ENCODE peak calls at places on chromosomes 11 and 22, in seven cellular contexts. E, B, N, O, U, Z and I are unnamed samples.

GRCh38 chr11:20873054-20873453 is 203.7 kb downstream of the NELL1 start:
- DNase-seq in B (peak), U (no peak), O (no peak), Z (peak), N (no peak), E (no peak), I (no peak)

GRCh38 chr11:120467627-120468026 is 43.9 kb upstream of the GRIK4 start:
- DNase-seq in Z (no peak), U (peak), N (no peak), B (peak), E (no peak), O (no peak), I (peak)

GRCh38 chr22:36369004-36369921 is 18.5 kb downstream of the MYH9 start:
- DNase-seq in N (no peak), Z (no peak), B (no peak), E (no peak), O (peak), U (no peak), I (no peak)

GRCh38 chr11:60195923-60196368 is 13.1 kb upstream of the MS4A6A start:
- DNase-seq in B (no peak), Z (no peak), O (no peak), N (no peak), E (no peak), U (no peak), I (no peak)

GRCh38 chr11:95568236-95568635 is 221.3 kb downstream of the FAM76B start:
- DNase-seq in B (no peak), O (peak), U (no peak), E (no peak), Z (no peak), N (no peak), I (no peak)

GRCh38 chr11:34501962-34502361 is 11.6 kb downstream of the ELF5 start:
- DNase-seq in U (no peak), N (no peak), B (no peak), Z (no peak), O (peak), E (no peak), I (no peak)

GRCh38 chr11:82043316-82043715 is 690.3 kb downstream of the FAM181B start:
- DNase-seq in Z (no peak), B (no peak), U (peak), O (no peak), E (no peak), N (no peak), I (no peak)

GRCh38 chr11:62547691-62548281 is 1.2 kb upstream of the AHNAK start:
- DNase-seq in E (no peak), U (peak), Z (no peak), N (peak), B (peak), O (peak), I (no peak)

GRCh38 chr22:30948930-30949342 is 19.6 kb downstream of the MORC2 start:
- DNase-seq in Z (no peak), E (peak), O (peak), N (no peak), U (peak), B (no peak), I (no peak)

GRCh38 chr11:2704896-2705606 is 5.3 kb upstream of the KCNQ1OT1 start:
- DNase-seq in U (no peak), B (no peak), N (no peak), O (no peak), E (no peak), Z (no peak), I (no peak)

GRCh38 chr11:71564430-71564829 is 933 bp upstream of the KRTAP5-10 start:
- DNase-seq in B (no peak), O (no peak), Z (no peak), U (no peak), N (no peak), E (no peak), I (no peak)

GRCh38 chr11:118883368-118884071 is at the start of gene CXCR5:
- DNase-seq in U (peak), B (no peak), Z (peak), E (no peak), N (no peak), O (no peak), I (no peak)

GRCh38 chr11:77590194-77590591 is 440 bp downstream of the AQP11 start:
- DNase-seq in Z (peak), O (peak), E (peak), U (peak), N (no peak), B (peak), I (peak)

GRCh38 chr11:62602141-62603071 is 741 bp upstream of the MTA2 start:
- DNase-seq in E (peak), Z (peak), N (peak), U (peak), O (peak), B (peak), I (peak)

GRCh38 chr11:45259607-45260006 is 26.5 kb downstream of the SYT13 start:
- DNase-seq in Z (peak), E (peak), O (peak), N (no peak), B (peak), U (peak), I (no peak)

GRCh38 chr22:23012081-23012622 is 58.2 kb upstream of the GNAZ start:
- DNase-seq in E (no peak), Z (no peak), B (no peak), N (no peak), U (no peak), O (no peak), I (no peak)

DNA sequence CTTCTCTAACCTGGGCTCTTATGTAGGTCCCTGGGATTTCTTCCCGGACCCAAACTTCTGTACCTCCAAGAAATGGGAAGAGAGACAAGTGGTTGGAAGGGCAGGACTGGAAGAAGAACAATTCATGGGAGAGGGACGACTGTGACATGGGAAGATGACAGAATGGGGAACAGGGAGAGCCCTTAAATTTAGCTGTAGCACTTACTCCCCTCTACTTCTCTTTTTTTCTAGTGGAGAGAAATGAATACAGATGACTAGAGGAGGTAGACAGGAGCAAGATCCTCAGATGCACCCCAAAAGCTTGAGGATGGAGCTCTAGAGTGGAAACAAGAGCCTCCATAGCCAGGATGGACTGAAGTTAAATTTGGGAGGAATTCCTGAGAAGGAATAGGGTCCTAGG is 2.3 kb downstream of the RHOG start:
- DNase-seq in E (no peak), O (no peak), Z (no peak), U (no peak), B (no peak), N (no peak), I (no peak)
- H3K4me3 ChIP-seq in E (no peak), O (no peak), Z (peak), U (no peak), B (no peak), N (no peak), I (no peak)

DNA sequence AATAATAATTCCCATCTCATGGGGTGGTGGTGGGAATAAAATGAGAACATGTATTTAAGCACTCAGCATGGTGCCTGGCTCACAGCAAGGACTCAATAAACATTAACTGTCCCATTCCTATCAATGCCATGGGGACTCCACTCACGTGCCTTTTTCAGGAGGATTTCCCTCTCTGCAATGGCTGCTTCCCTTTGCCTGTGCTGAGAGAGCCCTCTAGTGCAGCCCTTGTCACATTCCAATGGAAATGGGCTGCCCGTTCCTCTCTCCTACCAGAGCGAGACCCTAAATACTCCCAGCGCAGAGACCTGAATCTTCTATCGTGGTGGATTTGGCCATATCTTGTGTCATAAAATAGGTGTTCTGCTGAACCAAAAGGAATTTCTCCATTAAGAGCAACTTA is 621.5 kb upstream of the B3GAT1 start:
- DNase-seq in E (no peak), O (peak), Z (no peak), B (no peak), U (peak), N (no peak), I (no peak)
- TF ChIP-seq CTCF in E (no peak), O (no peak), Z (no peak), B (no peak), U (no peak), N (no peak), I (no peak)

GRCh38 chr11:123430736-123431356 is 777 bp downstream of the GRAMD1B start:
- DNase-seq in E (peak), O (peak), U (peak), Z (peak), N (peak), B (peak), I (peak)
- H3K4me3 ChIP-seq in E (peak), O (peak), U (peak), Z (peak), N (peak), B (peak), I (peak)

DNA sequence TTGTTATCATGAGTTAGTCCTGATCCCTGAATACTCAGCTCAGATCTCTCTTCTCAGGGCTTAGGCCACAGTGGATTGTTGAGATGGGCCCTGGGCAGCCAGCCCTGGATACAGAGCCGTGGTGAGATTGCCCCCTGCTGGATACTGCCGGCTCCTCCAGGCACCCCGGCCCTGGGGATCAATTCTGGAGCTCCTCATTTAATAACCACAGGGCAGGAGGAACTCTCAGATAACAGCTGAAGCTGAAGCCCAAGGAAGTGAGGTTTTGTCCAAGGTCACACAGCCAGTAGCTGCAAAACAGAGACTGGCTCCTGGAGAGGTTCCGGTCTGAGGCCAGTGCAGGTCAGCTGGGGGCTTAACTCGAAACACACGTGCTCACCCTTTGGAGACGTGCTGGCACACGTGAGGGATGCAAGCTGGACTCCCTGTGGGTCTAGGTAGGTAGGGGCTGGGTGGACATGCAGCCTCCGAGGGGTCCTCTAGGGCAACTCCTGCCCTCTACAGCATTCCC is 16.0 kb downstream of the USH1C start:
- DNase-seq in N (no peak), Z (peak), U (peak), B (peak), O (peak), E (peak), I (peak)
- TF ChIP-seq CTCF in N (no peak), Z (peak), U (peak), B (peak), O (peak), E (peak), I (peak)

GRCh38 chr22:32378703-32379272 is 21.1 kb downstream of the RFPL3 start:
- DNase-seq in Z (no peak), N (no peak), O (peak), E (no peak), U (peak), B (peak), I (peak)
- H3K4me3 ChIP-seq in Z (no peak), N (no peak), O (no peak), E (no peak), U (no peak), B (no peak), I (no peak)

GRCh38 chr11:68950268-68950667 is 30.5 kb downstream of the MRGPRD start:
- DNase-seq in U (no peak), N (no peak), E (peak), Z (no peak), O (peak), B (peak), I (peak)
- TF ChIP-seq CTCF in U (peak), N (no peak), E (peak), Z (no peak), O (peak), B (peak), I (peak)

GRCh38 chr22:42770941-42771647 is 50.4 kb upstream of the A4GALT start:
- DNase-seq in U (no peak), E (no peak), B (no peak), O (no peak), N (no peak), Z (no peak), I (no peak)
- H3K4me3 ChIP-seq in U (no peak), E (no peak), B (no peak), O (no peak), N (no peak), Z (no peak), I (no peak)